ENCODE peak calls at places on chromosomes 3 and 15, in eight cellular contexts. S, X, L, Q, D, F, Z and B are unnamed samples.

GRCh38 chr3:65713016-65713415 is 325.7 kb downstream of the MAGI1 start:
- DNase-seq in S (no peak), X (no peak), L (peak; percentile 80), Q (peak; percentile 88), D (peak; percentile 92), F (no peak), Z (no peak), B (peak; percentile 76)

GRCh38 chr3:172687501-172687900 is 23.4 kb downstream of the NCEH1 start:
- DNase-seq in S (no peak), X (no peak), L (peak; percentile 27), Q (peak; percentile 42), D (peak; percentile 26), F (no peak), Z (no peak), B (peak; percentile 3)

GRCh38 chr15:100686725-100687488 is 84.5 kb downstream of the ASB7 start:
- DNase-seq in S (no peak), X (no peak), L (peak; percentile 90), Q (peak; percentile 90), D (peak; percentile 88), F (no peak), Z (no peak), B (peak; percentile 93)

GRCh38 chr15:100879046-100879445 is 585 bp upstream of the ALDH1A3 start:
- DNase-seq in S (no peak), X (no peak), L (no peak), Q (peak; percentile 34), D (peak; percentile 42), F (peak; percentile 75), Z (no peak), B (peak; percentile 87)

GRCh38 chr3:134313839-134314587 is 60.2 kb downstream of the AMOTL2 start:
- DNase-seq in S (peak; percentile 24), X (no peak), L (no peak), Q (peak; percentile 57), D (peak; percentile 54), F (peak; percentile 45), Z (no peak), B (peak; percentile 92)

GRCh38 chr15:77858677-77859490 is 218.6 kb downstream of the TBC1D2B start:
- DNase-seq in S (no peak), X (no peak), L (no peak), Q (no peak), D (no peak), F (no peak), Z (no peak), B (no peak)

GRCh38 chr15:90959894-90960293 is 5.2 kb downstream of the RCCD1 start:
- DNase-seq in S (no peak), X (no peak), L (no peak), Q (peak; percentile 23), D (peak; percentile 58), F (no peak), Z (no peak), B (peak; percentile 86)

GRCh38 chr15:62068787-62069170 is 2.0 kb downstream of the C2CD4A start:
- DNase-seq in S (no peak), X (no peak), L (no peak), Q (peak; percentile 10), D (peak; percentile 76), F (no peak), Z (no peak), B (no peak)

GRCh38 chr3:188037116-188037718 is 116.7 kb upstream of the LPP start:
- DNase-seq in S (peak; percentile 43), X (no peak), L (peak; percentile 19), Q (peak; percentile 48), D (peak; percentile 58), F (no peak), Z (no peak), B (no peak)

GRCh38 chr3:42053476-42053875 is 37.7 kb upstream of the TRAK1 start:
- DNase-seq in S (no peak), X (no peak), L (no peak), Q (no peak), D (no peak), F (no peak), Z (no peak), B (no peak)

GRCh38 chr15:92820233-92821021 is 79.7 kb upstream of the CHD2 start:
- DNase-seq in S (peak; percentile 94), X (peak; percentile 91), L (peak; percentile 82), Q (peak; percentile 90), D (peak; percentile 97), F (peak; percentile 94), Z (no peak), B (peak; percentile 99)

GRCh38 chr3:77529522-77529921 is 489.6 kb downstream of the ROBO2 start:
- DNase-seq in S (no peak), X (no peak), L (no peak), Q (no peak), D (no peak), F (no peak), Z (no peak), B (no peak)

GRCh38 chr3:136612512-136612911 is 139.7 kb downstream of the STAG1 start:
- DNase-seq in S (no peak), X (no peak), L (peak; percentile 25), Q (peak; percentile 35), D (peak; percentile 66), F (no peak), Z (no peak), B (no peak)

GRCh38 chr3:166263460-166263859 is 426.2 kb upstream of the BCHE start:
- DNase-seq in S (no peak), X (no peak), L (no peak), Q (no peak), D (no peak), F (no peak), Z (no peak), B (no peak)

GRCh38 chr3:122030381-122031122 is 8.5 kb upstream of the ILDR1 start:
- DNase-seq in S (no peak), X (no peak), L (peak; percentile 35), Q (peak; percentile 53), D (peak; percentile 42), F (no peak), Z (no peak), B (peak; percentile 69)

GRCh38 chr15:95024388-95024787 is 793.0 kb downstream of the MCTP2 start:
- DNase-seq in S (peak; percentile 46), X (peak; percentile 19), L (peak; percentile 22), Q (peak; percentile 45), D (peak; percentile 73), F (no peak), Z (no peak), B (no peak)

GRCh38 chr3:186599142-186599784 is 13.6 kb upstream of the AHSG start:
- DNase-seq in S (no peak), X (no peak), L (no peak), Q (no peak), D (no peak), F (no peak), Z (no peak), B (no peak)

GRCh38 chr3:49813497-49814174 is at the start of gene UBA7:
- DNase-seq in S (peak; percentile 78), X (no peak), L (peak; percentile 85), Q (peak; percentile 88), D (peak; percentile 90), F (no peak), Z (no peak), B (peak; percentile 96)

GRCh38 chr15:61584410-61584809 is 355.3 kb upstream of the RORA start:
- DNase-seq in S (peak; percentile 2), X (no peak), L (no peak), Q (no peak), D (peak; percentile 15), F (no peak), Z (no peak), B (no peak)

GRCh38 chr3:18443670-18444596 is 18.8 kb upstream of the SATB1 start:
- DNase-seq in S (no peak), X (no peak), L (no peak), Q (peak; percentile 24), D (peak; percentile 46), F (peak; percentile 73), Z (no peak), B (peak; percentile 89)

GRCh38 chr3:112632596-112632995 is 8.3 kb downstream of the CCDC80 start:
- DNase-seq in S (no peak), X (no peak), L (no peak), Q (no peak), D (peak; percentile 35), F (peak; percentile 49), Z (no peak), B (no peak)

GRCh38 chr3:171807129-171807675 is 3.1 kb downstream of the PLD1 start:
- DNase-seq in S (no peak), X (no peak), L (no peak), Q (no peak), D (no peak), F (no peak), Z (no peak), B (no peak)

GRCh38 chr3:170740726-170741591 is 129.0 kb downstream of the RPL22L1 start:
- DNase-seq in S (no peak), X (no peak), L (peak; percentile 78), Q (peak; percentile 82), D (peak; percentile 95), F (no peak), Z (no peak), B (no peak)

GRCh38 chr15:41207687-41208448 is 22.7 kb downstream of the EXD1 start:
- DNase-seq in S (no peak), X (no peak), L (peak; percentile 61), Q (peak; percentile 75), D (peak; percentile 29), F (no peak), Z (peak; percentile 62), B (no peak)

GRCh38 chr3:158668506-158668905 is 3.9 kb downstream of the LXN start:
- DNase-seq in S (peak; percentile 67), X (no peak), L (peak; percentile 89), Q (peak; percentile 90), D (peak; percentile 43), F (no peak), Z (no peak), B (no peak)

GRCh38 chr3:158672293-158673176 is at the start of gene LXN:
- DNase-seq in S (peak; percentile 92), X (peak; percentile 82), L (peak; percentile 66), Q (peak; percentile 79), D (peak; percentile 93), F (peak; percentile 85), Z (peak; percentile 45), B (peak; percentile 87)
- H3K4me3 ChIP-seq in S (peak within 1 kb of the TSS; percentile 90), X (peak within 1 kb of the TSS; percentile 75), L (peak within 1 kb of the TSS; percentile 75), Q (peak within 1 kb of the TSS; percentile 88), D (peak within 1 kb of the TSS; percentile 84), F (peak within 1 kb of the TSS; percentile 79), Z (peak within 1 kb of the TSS; percentile 67), B (peak within 1 kb of the TSS; percentile 80)

GRCh38 chr15:89776274-89777072 is at the start of gene MESP2:
- DNase-seq in S (peak; percentile 88), X (no peak), L (peak; percentile 47), Q (peak; percentile 69), D (peak; percentile 90), F (peak; percentile 90), Z (no peak), B (peak; percentile 98)
- H4K20me1 ChIP-seq in S (no peaks in the 10 kb centered on the region), X (no peaks in the 10 kb centered on the region), L (no peaks in the 10 kb centered on the region), Q (no peaks in the 10 kb centered on the region), D (no peaks in the 10 kb centered on the region), F (no peaks in the 10 kb centered on the region), Z (no peaks in the 10 kb centered on the region), B (no peaks in the 10 kb centered on the region)

GRCh38 chr3:39118079-39118478 is 10.6 kb downstream of the TTC21A start:
- DNase-seq in S (no peak), X (peak; percentile 55), L (no peak), Q (no peak), D (no peak), F (no peak), Z (no peak), B (no peak)
- H3K4me2 ChIP-seq in S (no peak overlapping the region), X (peak overlapping the region; percentile 13), L (no peak overlapping the region), Q (no peak overlapping the region), D (no peak overlapping the region), F (no peak overlapping the region), Z (no peak overlapping the region), B (no peak overlapping the region)

DNA sequence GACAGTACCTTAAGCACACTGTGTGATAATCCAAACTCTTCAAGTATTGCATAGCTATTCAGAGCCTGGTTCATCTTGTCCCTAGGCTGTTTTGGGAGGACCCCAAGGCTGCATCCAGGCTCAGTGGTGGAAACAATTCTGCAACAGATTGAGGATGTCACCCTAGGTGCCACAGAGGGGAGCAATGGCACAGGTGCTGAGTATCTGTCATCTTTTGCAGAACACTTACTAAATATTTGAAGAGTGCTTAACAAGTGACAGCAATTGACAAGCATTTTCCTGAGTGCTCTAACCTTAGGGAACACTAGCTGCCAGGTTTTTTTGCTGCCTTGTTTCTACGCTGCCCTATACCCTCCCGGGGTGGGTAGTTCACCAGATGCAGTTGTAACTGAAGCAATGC is 27.7 kb downstream of the STARD5 start:
- DNase-seq in S (no peak), X (peak; percentile 41), L (no peak), Q (no peak), D (no peak), F (no peak), Z (no peak), B (no peak)
- H3K4me3 ChIP-seq in S (no peak overlapping the region), X (peak overlapping the region; percentile 92), L (no peak overlapping the region), Q (no peak overlapping the region), D (no peak overlapping the region), F (no peak overlapping the region), Z (no peak overlapping the region), B (no peak overlapping the region)